ENCODE peak calls at places on chromosomes 4 and X, in four cellular contexts. I, P, K and Y are unnamed samples.
A peak's percentile ranks its signal among the peaks of the same experiment; 100 is the strongest.

GRCh38 chrX:151982217-151982616 is 7.7 kb upstream of the GABRE start:
- DNase-seq in I (peak; percentile 78), P (no peak), K (peak; percentile 54), Y (peak; percentile 75)

GRCh38 chr4:110119880-110120279 is 78.5 kb downstream of the ELOVL6 start:
- DNase-seq in I (no peak), P (no peak), K (no peak), Y (no peak)

GRCh38 chr4:83320548-83320947 is 14.1 kb downstream of the HPSE start:
- DNase-seq in I (no peak), P (no peak), K (no peak), Y (no peak)

GRCh38 chr4:28117067-28117756 is 1256.6 kb downstream of the STIM2 start:
- DNase-seq in I (no peak), P (no peak), K (no peak), Y (no peak)

GRCh38 chr4:3834186-3834920 is 68.2 kb downstream of the ADRA2C start:
- DNase-seq in I (no peak), P (no peak), K (no peak), Y (no peak)

GRCh38 chr4:28402751-28403150 is 1542.1 kb downstream of the STIM2 start:
- DNase-seq in I (no peak), P (no peak), K (no peak), Y (no peak)

GRCh38 chrX:44698328-44698727 is 145.5 kb upstream of the DUSP21 start:
- DNase-seq in I (no peak), P (no peak), K (no peak), Y (no peak)

GRCh38 chr4:64890131-64890710 is 481.0 kb upstream of the TECRL start:
- DNase-seq in I (no peak), P (no peak), K (no peak), Y (no peak)

GRCh38 chrX:78658851-78659744 is at the start of gene RTL3:
- DNase-seq in I (no peak), P (no peak), K (no peak), Y (no peak)

GRCh38 chr4:159177265-159178146 is 74.6 kb downstream of the RAPGEF2 start:
- DNase-seq in I (no peak), P (no peak), K (no peak), Y (no peak)

GRCh38 chr4:185359767-185360446 is 35.8 kb downstream of the LRP2BP start:
- DNase-seq in I (no peak), P (no peak), K (peak; percentile 55), Y (no peak)

GRCh38 chr4:7360802-7361201 is 73.9 kb downstream of the PSAPL1 start:
- DNase-seq in I (no peak), P (no peak), K (no peak), Y (no peak)

GRCh38 chr4:67694662-67695061 is 6.3 kb downstream of the UBA6 start:
- DNase-seq in I (no peak), P (no peak), K (no peak), Y (no peak)

GRCh38 chr4:105343523-105343931 is 130.3 kb downstream of the PPA2 start:
- DNase-seq in I (no peak), P (no peak), K (no peak), Y (no peak)

GRCh38 chr4:40434126-40434692 is 99.1 kb downstream of the CHRNA9 start:
- DNase-seq in I (no peak), P (no peak), K (no peak), Y (no peak)

GRCh38 chrX:148808825-148809224 is 308.4 kb downstream of the AFF2 start:
- DNase-seq in I (no peak), P (no peak), K (no peak), Y (no peak)

GRCh38 chr4:112847781-112848180 is 201.7 kb upstream of the ANK2 start:
- DNase-seq in I (no peak), P (no peak), K (no peak), Y (peak; percentile 9)

GRCh38 chr4:143085224-143085623 is 99.5 kb upstream of the USP38 start:
- DNase-seq in I (no peak), P (no peak), K (no peak), Y (peak; percentile 2)

GRCh38 chr4:171812377-171813194 is 618 bp upstream of the GALNTL6 start:
- DNase-seq in I (no peak), P (no peak), K (no peak), Y (no peak)

GRCh38 chr4:8912089-8912455 is 40.4 kb upstream of the HMX1 start:
- DNase-seq in I (no peak), P (no peak), K (no peak), Y (no peak)

GRCh38 chr4:122668241-122668640 is 47.4 kb upstream of the IL21 start:
- DNase-seq in I (no peak), P (no peak), K (no peak), Y (no peak)

GRCh38 chrX:33725556-33726232 is 406.4 kb downstream of the FAM47A start:
- DNase-seq in I (no peak), P (no peak), K (no peak), Y (no peak)

GRCh38 chrX:103254921-103255455 is at the start of gene TCEAL8:
- DNase-seq in I (peak; percentile 53), P (peak; percentile 21), K (peak; percentile 80), Y (peak; percentile 58)

GRCh38 chr4:7759221-7759620 is 180.4 kb downstream of the AFAP1 start:
- DNase-seq in I (no peak), P (no peak), K (no peak), Y (no peak)

GRCh38 chr4:36088542-36088941 is 155.8 kb downstream of the ARAP2 start:
- DNase-seq in I (peak; percentile 2), P (no peak), K (no peak), Y (peak; percentile 1)

GRCh38 chr4:107825072-107825789 is 499 bp downstream of the SGMS2 start:
- DNase-seq in I (no peak), P (no peak), K (peak; percentile 8), Y (peak; percentile 37)

GRCh38 chr4:164997324-164997723 is 19.9 kb upstream of the TRIM61 start:
- DNase-seq in I (peak; percentile 16), P (no peak), K (peak; percentile 14), Y (peak; percentile 17)

GRCh38 chr4:163600731-163601130 is 106.2 kb downstream of the TMA16 start:
- DNase-seq in I (no peak), P (no peak), K (no peak), Y (no peak)

GRCh38 chr4:128291096-128291495 is 3.5 kb upstream of the PGRMC2 start:
- DNase-seq in I (no peak), P (no peak), K (no peak), Y (no peak)

GRCh38 chrX:254630-255215 is 26.5 kb upstream of the PLCXD1 start:
- DNase-seq in I (no peak), P (no peak), K (no peak), Y (no peak)

GRCh38 chrX:86215260-86215659 is 67.0 kb downstream of the DACH2 start:
- DNase-seq in I (no peak), P (no peak), K (no peak), Y (no peak)

GRCh38 chrX:55450259-55450658 is 1.7 kb upstream of the MAGEH1 start:
- DNase-seq in I (peak; percentile 3), P (no peak), K (peak; percentile 5), Y (no peak)

GRCh38 chr4:41599192-41599786 is 61.3 kb downstream of the LIMCH1 start:
- DNase-seq in I (no peak), P (no peak), K (no peak), Y (no peak)

DNA sequence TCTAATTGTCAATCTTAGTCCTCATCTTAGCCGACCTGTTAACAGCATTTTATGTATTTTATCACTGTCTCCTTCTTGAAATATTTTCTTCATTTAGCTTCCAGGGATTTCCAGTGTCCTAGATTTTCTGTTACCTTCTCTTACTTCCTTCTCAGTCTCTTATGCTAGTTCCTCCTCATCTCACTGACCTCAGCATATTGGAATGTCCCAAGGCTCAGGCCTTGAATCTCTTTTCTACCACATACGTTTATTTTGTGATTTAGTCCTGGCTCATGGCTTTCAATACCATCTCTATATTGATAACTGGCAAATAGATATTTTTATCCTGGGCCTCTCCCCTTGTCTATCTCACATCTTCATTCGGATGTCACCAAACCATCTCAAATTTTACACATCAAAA is 61.1 kb downstream of the IQCM start:
- DNase-seq in I (no peak), P (no peak), K (no peak), Y (no peak)
- TF ChIP-seq SMC3 in I (no peak), P (no peak), K (no peak), Y (no peak)

GRCh38 chrX:81957318-81957717 is 755.4 kb downstream of the SH3BGRL start:
- DNase-seq in I (no peak), P (no peak), K (no peak), Y (no peak)
- TF ChIP-seq HDAC2 in I (no peak), P (no peak), K (no peak), Y (no peak)

GRCh38 chrX:30230395-30230794 is at the start of gene MAGEB3:
- DNase-seq in I (no peak), P (no peak), K (no peak), Y (no peak)

GRCh38 chrX:30219372-30219771 is 4.0 kb downstream of the MAGEB2 start:
- DNase-seq in I (no peak), P (no peak), K (no peak), Y (no peak)

GRCh38 chrX:30228526-30228925 is 1.9 kb upstream of the MAGEB3 start:
- DNase-seq in I (no peak), P (no peak), K (no peak), Y (no peak)

GRCh38 chrX:30220646-30221045 is 5.3 kb downstream of the MAGEB2 start:
- DNase-seq in I (no peak), P (no peak), K (no peak), Y (no peak)

GRCh38 chrX:30224541-30224940 is 5.9 kb upstream of the MAGEB3 start:
- DNase-seq in I (no peak), P (no peak), K (no peak), Y (no peak)
- TF ChIP-seq SMC3 in I (no peak), P (no peak), K (no peak), Y (no peak)

GRCh38 chr4:133062851-133063250 is 86.2 kb upstream of the PCDH10 start:
- DNase-seq in I (no peak), P (no peak), K (no peak), Y (no peak)

DNA sequence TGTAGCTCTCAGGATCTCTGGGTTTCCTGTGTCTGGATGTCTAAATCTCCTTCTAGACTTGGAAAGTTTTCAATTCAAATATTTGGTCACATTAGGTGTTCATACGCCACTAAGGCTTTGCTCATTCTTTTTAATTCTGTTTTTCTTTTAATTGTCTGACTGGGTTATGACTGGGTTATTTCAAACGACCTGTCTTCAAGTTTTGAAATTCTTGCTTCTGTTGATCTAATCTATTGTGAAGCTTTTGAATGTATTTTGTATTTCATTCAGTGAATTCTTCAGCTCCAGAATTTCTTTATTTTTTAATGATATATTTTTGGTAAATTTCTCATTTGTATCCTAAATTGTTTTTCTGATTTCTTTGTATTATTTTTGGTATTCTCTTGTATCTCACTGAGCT is 81.0 kb upstream of the PCDH10 start:
- DNase-seq in I (no peak), P (no peak), K (no peak), Y (no peak)
- TF ChIP-seq HDAC2 in I (no peak), P (no peak), K (no peak), Y (no peak)

DNA sequence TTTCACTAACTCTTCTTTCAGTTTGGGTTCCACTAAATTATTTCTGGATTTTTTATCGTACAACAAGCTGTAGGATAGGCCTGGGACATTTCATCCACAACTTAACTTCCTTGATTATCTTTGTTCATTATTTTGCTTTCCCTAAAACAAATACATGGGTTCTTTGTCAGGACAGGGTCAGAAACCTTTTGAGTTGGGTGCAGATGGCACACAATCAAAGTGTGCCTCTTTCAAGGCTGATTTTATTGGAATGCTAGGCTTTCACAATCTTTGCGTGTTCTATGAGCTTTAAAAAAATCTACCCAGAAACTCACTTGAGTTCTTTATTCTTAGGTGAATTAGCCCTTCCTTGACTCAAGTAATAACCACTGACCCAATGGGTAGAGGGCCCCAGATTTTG is 348.4 kb downstream of the FAM47B start:
- DNase-seq in I (no peak), P (no peak), K (no peak), Y (no peak)
- TF ChIP-seq SMC3 in I (no peak), P (no peak), K (no peak), Y (no peak)